ENCODE peak calls at places on chromosome 20, in ten cellular contexts. M, R, F, C, Q, Y, E, P, B and X are unnamed samples.

GRCh38 chr20:60764771-60765170 is 487.3 kb upstream of the CDH4 start:
- DNase-seq in B (no peak), M (no peak), Y (no peak), P (no peak), E (no peak), F (no peak), R (no peak), Q (no peak), C (no peak), X (no peak)

GRCh38 chr20:48350291-48350988 is 477.4 kb downstream of the PREX1 start:
- DNase-seq in E (no peak), P (no peak), B (no peak), Q (no peak), M (no peak), Y (no peak), F (no peak), R (no peak), C (no peak), X (no peak)

GRCh38 chr20:33733654-33734576 is 2.1 kb downstream of the ZNF341 start:
- DNase-seq in E (peak; percentile 52), R (peak; percentile 37), C (no peak), B (no peak), Y (no peak), M (peak; percentile 73), Q (no peak), F (no peak), P (no peak), X (no peak)

GRCh38 chr20:61888101-61888865 is 177.4 kb downstream of the TAF4 start:
- DNase-seq in Y (peak; percentile 31), E (no peak), C (no peak), B (no peak), R (no peak), F (no peak), Q (no peak), P (no peak), M (no peak), X (no peak)

GRCh38 chr20:13364278-13365170 is 143.4 kb downstream of the ISM1 start:
- DNase-seq in F (no peak), M (no peak), B (no peak), Q (no peak), R (no peak), P (no peak), E (no peak), C (no peak), Y (no peak), X (no peak)

GRCh38 chr20:48041078-48041780 is 255.9 kb upstream of the SULF2 start:
- DNase-seq in E (no peak), B (no peak), Y (no peak), C (no peak), P (no peak), M (no peak), R (no peak), F (no peak), Q (no peak), X (no peak)

GRCh38 chr20:52019313-52019712 is 172.3 kb downstream of the ZFP64 start:
- DNase-seq in M (no peak), R (no peak), P (no peak), C (no peak), Y (no peak), E (no peak), Q (no peak), B (no peak), F (no peak), X (no peak)

GRCh38 chr20:57624124-57624523 is 3.9 kb upstream of the ZBP1 start:
- DNase-seq in P (no peak), B (no peak), R (no peak), C (no peak), F (no peak), M (no peak), Y (no peak), E (no peak), Q (no peak), X (no peak)

GRCh38 chr20:23205656-23206055 is 119.5 kb upstream of the CD93 start:
- DNase-seq in F (no peak), Q (peak; percentile 87), Y (peak; percentile 84), M (no peak), B (peak; percentile 77), E (no peak), R (peak; percentile 35), C (peak; percentile 30), P (peak; percentile 79), X (peak; percentile 87)

GRCh38 chr20:23203310-23203709 is 117.2 kb upstream of the CD93 start:
- DNase-seq in B (no peak), Q (no peak), P (no peak), Y (no peak), R (no peak), E (no peak), C (no peak), F (no peak), M (no peak), X (no peak)

GRCh38 chr20:23206061-23206460 is 119.9 kb upstream of the CD93 start:
- DNase-seq in B (no peak), F (no peak), Q (no peak), C (no peak), P (no peak), Y (no peak), M (no peak), E (no peak), R (no peak), X (no peak)

GRCh38 chr20:23205221-23205620 is 119.1 kb upstream of the CD93 start:
- DNase-seq in Y (no peak), Q (no peak), E (no peak), B (no peak), M (no peak), F (no peak), C (no peak), R (no peak), P (no peak), X (no peak)

DNA sequence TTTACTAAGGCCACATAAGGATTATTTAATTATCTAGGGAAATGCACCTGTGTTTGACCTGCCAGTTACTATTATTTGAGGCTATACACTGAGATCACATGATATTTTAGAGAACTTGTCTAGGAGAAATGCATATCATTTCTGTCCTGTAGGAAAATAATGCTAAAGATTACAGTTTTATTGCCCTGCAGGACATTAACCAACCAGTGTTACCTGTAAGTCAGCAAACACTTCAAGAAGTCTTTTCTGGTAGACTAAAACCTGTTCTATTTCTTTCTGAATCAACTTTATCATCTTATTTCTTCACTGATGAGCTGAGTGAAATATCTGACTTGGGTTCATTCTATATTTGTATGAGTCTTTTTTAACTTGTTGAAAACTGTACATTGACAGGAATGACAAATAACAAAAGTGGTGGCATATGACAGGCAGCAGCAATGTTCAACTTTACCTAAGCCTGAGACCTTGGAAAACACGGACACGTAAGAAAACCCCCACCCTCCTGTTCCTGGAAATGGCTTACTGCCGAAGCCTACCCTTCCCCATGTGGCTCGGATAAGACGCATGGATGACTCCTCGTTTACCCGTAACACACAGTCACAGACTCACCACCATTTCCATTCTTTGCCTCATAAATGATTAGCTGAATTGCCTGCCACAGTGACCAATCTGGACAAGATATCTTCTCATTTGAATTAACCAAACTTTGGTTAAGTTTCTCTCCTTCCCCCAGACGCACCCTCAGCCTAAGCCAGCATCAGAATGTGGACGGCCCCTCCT is 118.0 kb upstream of the CD93 start:
- DNase-seq in F (no peak), R (no peak), C (no peak), Y (no peak), E (no peak), B (no peak), P (no peak), M (no peak), Q (no peak), X (no peak)
- H3K27ac ChIP-seq in F (no peak overlapping the region), R (no peak overlapping the region), C (no peak overlapping the region), Y (no peak overlapping the region), E (no peak overlapping the region), B (no peak overlapping the region), P (no peak overlapping the region), M (no peak overlapping the region), Q (no peak overlapping the region), X (no peak overlapping the region)

DNA sequence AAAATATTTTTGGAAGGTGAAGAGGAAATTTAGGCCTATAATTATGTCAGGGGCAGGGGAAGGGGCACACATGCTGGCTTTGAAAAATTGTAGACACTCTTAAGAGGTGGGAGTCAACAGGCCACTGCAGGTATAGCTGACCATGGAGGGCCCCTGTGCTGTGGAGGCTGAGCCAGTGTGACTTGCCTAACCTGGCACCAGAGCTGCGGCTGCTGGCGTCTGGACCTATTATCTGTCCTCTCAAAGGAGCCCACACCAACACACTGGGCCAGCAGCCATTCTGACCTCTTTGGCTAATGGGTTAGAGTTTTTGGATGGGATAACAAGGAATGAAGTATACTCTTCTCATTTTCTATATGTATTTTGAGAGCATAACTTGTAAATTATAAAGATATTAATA is 4.5 kb downstream of the GID8 start:
- DNase-seq in F (no peak), P (no peak), C (no peak), E (no peak), R (no peak), M (no peak), Y (no peak), B (no peak), Q (peak; percentile 50), X (no peak)
- H3K27ac ChIP-seq in F (no peak overlapping the region), P (no peak overlapping the region), C (no peak overlapping the region), E (no peak overlapping the region), R (no peak overlapping the region), M (peak overlapping the region; percentile 3), Y (no peak overlapping the region), B (no peak overlapping the region), Q (no peak overlapping the region), X (no peak overlapping the region)

GRCh38 chr20:12315652-12316051 is 398.0 kb downstream of the BTBD3 start:
- DNase-seq in P (no peak), E (no peak), F (no peak), M (no peak), R (no peak), C (no peak), B (no peak), Y (no peak), Q (no peak), X (no peak)

GRCh38 chr20:12321746-12322145 is 404.1 kb downstream of the BTBD3 start:
- DNase-seq in F (no peak), R (no peak), M (no peak), Q (no peak), E (no peak), B (no peak), C (no peak), P (no peak), Y (no peak), X (no peak)

GRCh38 chr20:12316794-12317193 is 399.1 kb downstream of the BTBD3 start:
- DNase-seq in R (no peak), M (no peak), F (no peak), P (no peak), C (no peak), E (no peak), Y (no peak), Q (no peak), B (no peak), X (no peak)

DNA sequence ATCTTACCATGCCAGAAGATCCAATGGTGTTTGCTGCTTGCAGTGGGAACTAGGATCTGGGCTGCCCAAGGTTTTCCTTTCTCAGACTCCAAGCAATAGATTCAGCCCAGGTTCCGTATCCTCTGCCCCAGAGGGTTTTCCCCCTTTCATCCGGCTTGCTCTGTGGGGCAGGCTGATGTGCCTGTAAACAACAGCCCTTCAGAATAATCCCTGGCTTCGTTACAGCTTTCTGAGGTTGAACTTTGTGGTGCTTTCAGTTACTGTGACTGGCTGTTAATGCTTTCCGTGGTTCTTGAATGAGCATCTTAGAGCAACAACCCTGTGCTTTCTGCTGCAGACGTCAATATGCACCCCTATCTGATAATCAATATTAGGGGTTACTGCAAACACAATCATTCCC is 400.4 kb downstream of the BTBD3 start:
- DNase-seq in B (no peak), C (no peak), E (no peak), Q (no peak), Y (no peak), F (no peak), P (no peak), M (no peak), R (no peak), X (peak; percentile 25)
- H3K27ac ChIP-seq in B (no peak overlapping the region), C (no peak overlapping the region), E (no peak overlapping the region), Q (no peak overlapping the region), Y (no peak overlapping the region), F (no peak overlapping the region), P (no peak overlapping the region), M (no peak overlapping the region), R (no peak overlapping the region), X (peak overlapping the region; percentile 33)

GRCh38 chr20:58840816-58841538 is 9.7 kb downstream of the GNAS-AS1 start:
- DNase-seq in M (no peak), Y (no peak), C (no peak), Q (no peak), P (no peak), B (no peak), E (no peak), R (no peak), F (no peak), X (no peak)

GRCh38 chr20:58841539-58842264 is 9.0 kb downstream of the GNAS-AS1 start:
- DNase-seq in B (no peak), P (no peak), Q (no peak), R (no peak), F (no peak), Y (no peak), M (no peak), C (no peak), E (no peak), X (no peak)

GRCh38 chr20:58839991-58840747 is 10.5 kb downstream of the GNAS-AS1 start:
- DNase-seq in P (no peak), R (no peak), C (no peak), M (no peak), Q (no peak), B (no peak), E (no peak), Y (no peak), F (no peak), X (no peak)

GRCh38 chr20:58843128-58843556 is 7.6 kb downstream of the GNAS-AS1 start:
- DNase-seq in R (no peak), P (no peak), M (no peak), Q (no peak), B (no peak), Y (no peak), F (no peak), C (no peak), E (no peak), X (no peak)

GRCh38 chr20:58842276-58842675 is 8.4 kb downstream of the GNAS-AS1 start:
- DNase-seq in Y (no peak), C (no peak), E (no peak), M (no peak), Q (no peak), F (no peak), P (no peak), R (no peak), B (no peak), X (no peak)
- H3K27ac ChIP-seq in Y (no peak overlapping the region), C (no peak overlapping the region), E (no peak overlapping the region), M (no peak overlapping the region), Q (no peak overlapping the region), F (no peak overlapping the region), P (no peak overlapping the region), R (no peak overlapping the region), B (no peak overlapping the region), X (no peak overlapping the region)